ENCODE peak calls at places on chromosome 19, in ten cellular contexts. P, U, L, Y, X, G, A, D, T and S are unnamed samples.

GRCh38 chr19:13051581-13052165 is 51.0 kb downstream of the LYL1 start:
- DNase-seq in P (peak), U (peak), L (peak), Y (no peak), X (peak), G (peak), A (peak), D (peak), T (peak), S (no peak)

GRCh38 chr19:51689751-51690358 is 3.3 kb upstream of the SPACA6 start:
- DNase-seq in P (no peak), U (peak), L (peak), Y (no peak), X (peak), G (peak), A (peak), D (peak), T (no peak), S (no peak)

GRCh38 chr19:35327642-35328041 is 1.3 kb upstream of the CD22 start:
- DNase-seq in P (no peak), U (no peak), L (no peak), Y (no peak), X (no peak), G (no peak), A (peak), D (no peak), T (no peak), S (no peak)

GRCh38 chr19:30159636-30160035 is 212.5 kb upstream of the ZNF536 start:
- DNase-seq in P (no peak), U (no peak), L (no peak), Y (no peak), X (no peak), G (no peak), A (no peak), D (no peak), T (no peak), S (no peak)

GRCh38 chr19:49761625-49762311 is 1.3 kb downstream of the TSKS start:
- DNase-seq in P (no peak), U (no peak), L (peak), Y (peak), X (peak), G (peak), A (peak), D (peak), T (no peak), S (no peak)

GRCh38 chr19:10112895-10113591 is 1.6 kb downstream of the P2RY11 start:
- DNase-seq in P (peak), U (peak), L (no peak), Y (no peak), X (peak), G (peak), A (peak), D (peak), T (no peak), S (no peak)

GRCh38 chr19:15508035-15508710 is at the start of gene CYP4F22:
- DNase-seq in P (no peak), U (no peak), L (no peak), Y (no peak), X (no peak), G (no peak), A (peak), D (no peak), T (no peak), S (no peak)

GRCh38 chr19:10000171-10000826 is 10.0 kb downstream of the COL5A3 start:
- DNase-seq in P (peak), U (peak), L (peak), Y (peak), X (peak), G (peak), A (peak), D (peak), T (no peak), S (no peak)

GRCh38 chr19:35986664-35987570 is 8.1 kb upstream of the SDHAF1 start:
- DNase-seq in P (no peak), U (peak), L (no peak), Y (peak), X (peak), G (peak), A (peak), D (peak), T (no peak), S (no peak)

GRCh38 chr19:14404322-14404721 is 14.8 kb downstream of the DDX39A start:
- DNase-seq in P (no peak), U (no peak), L (no peak), Y (no peak), X (no peak), G (no peak), A (no peak), D (no peak), T (no peak), S (no peak)

GRCh38 chr19:47514151-47514868 is 553 bp downstream of the NAPA start:
- DNase-seq in P (peak), U (peak), L (no peak), Y (no peak), X (no peak), G (no peak), A (no peak), D (no peak), T (no peak), S (no peak)

GRCh38 chr19:29410974-29411615 is 114.7 kb upstream of the VSTM2B start:
- DNase-seq in P (no peak), U (no peak), L (no peak), Y (no peak), X (no peak), G (no peak), A (no peak), D (no peak), T (no peak), S (no peak)

GRCh38 chr19:51712461-51713081 is 11.2 kb downstream of the HAS1 start:
- DNase-seq in P (no peak), U (no peak), L (peak), Y (no peak), X (no peak), G (no peak), A (peak), D (peak), T (no peak), S (no peak)

GRCh38 chr19:12664406-12665280 is 1.9 kb downstream of the MAN2B1 start:
- DNase-seq in P (no peak), U (no peak), L (no peak), Y (no peak), X (no peak), G (peak), A (peak), D (no peak), T (no peak), S (no peak)

GRCh38 chr19:19406878-19407639 is 1.6 kb downstream of the GATAD2A start:
- DNase-seq in P (peak), U (peak), L (peak), Y (no peak), X (no peak), G (no peak), A (no peak), D (peak), T (no peak), S (no peak)

GRCh38 chr19:33175886-33176669 is 18.1 kb upstream of the LRP3 start:
- DNase-seq in P (no peak), U (no peak), L (peak), Y (no peak), X (no peak), G (peak), A (peak), D (peak), T (no peak), S (no peak)

GRCh38 chr19:33234736-33235135 is 9.1 kb upstream of the SLC7A10 start:
- DNase-seq in P (no peak), U (no peak), L (no peak), Y (no peak), X (no peak), G (no peak), A (no peak), D (no peak), T (no peak), S (no peak)

GRCh38 chr19:17339088-17339741 is 1.9 kb downstream of the GTPBP3 start:
- DNase-seq in P (no peak), U (no peak), L (no peak), Y (no peak), X (no peak), G (no peak), A (peak), D (no peak), T (no peak), S (no peak)

GRCh38 chr19:18282021-18282787 is 782 bp upstream of the JUND start:
- DNase-seq in P (no peak), U (no peak), L (no peak), Y (no peak), X (no peak), G (no peak), A (no peak), D (no peak), T (no peak), S (no peak)

DNA sequence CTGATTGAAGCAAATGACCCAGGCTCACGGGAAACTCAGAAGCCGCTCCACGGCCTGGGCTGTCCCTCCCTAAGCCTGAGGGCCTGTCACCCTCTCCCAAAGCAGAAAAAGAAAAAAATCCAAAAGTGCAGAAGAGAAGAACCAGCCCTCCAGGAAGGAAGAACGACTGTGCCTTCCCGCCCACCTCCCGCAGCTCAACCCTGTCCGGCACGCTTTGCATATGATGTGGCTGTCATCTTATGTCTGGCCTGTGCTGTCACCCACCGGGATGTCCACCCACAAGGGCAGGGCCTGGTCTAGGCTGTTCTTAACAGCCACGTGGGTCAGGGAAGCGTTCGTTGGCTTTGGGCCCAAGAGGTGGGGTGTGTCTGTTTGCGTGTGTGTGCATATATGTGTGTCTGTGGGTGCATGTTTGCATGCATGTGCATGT is 13.7 kb downstream of the ZBTB7A start:
- DNase-seq in P (no peak), U (peak), L (no peak), Y (no peak), X (no peak), G (no peak), A (no peak), D (no peak), T (no peak), S (no peak)
- H3K27ac ChIP-seq in P (peak), U (peak), L (peak), Y (peak), X (peak), G (no peak), A (no peak), D (no peak), T (peak), S (peak)

GRCh38 chr19:7197760-7198696 is 96.2 kb downstream of the INSR start:
- DNase-seq in P (peak), U (peak), L (peak), Y (peak), X (peak), G (peak), A (peak), D (peak), T (peak), S (peak)
- H3K27ac ChIP-seq in P (peak), U (peak), L (peak), Y (peak), X (peak), G (peak), A (peak), D (peak), T (peak), S (peak)

DNA sequence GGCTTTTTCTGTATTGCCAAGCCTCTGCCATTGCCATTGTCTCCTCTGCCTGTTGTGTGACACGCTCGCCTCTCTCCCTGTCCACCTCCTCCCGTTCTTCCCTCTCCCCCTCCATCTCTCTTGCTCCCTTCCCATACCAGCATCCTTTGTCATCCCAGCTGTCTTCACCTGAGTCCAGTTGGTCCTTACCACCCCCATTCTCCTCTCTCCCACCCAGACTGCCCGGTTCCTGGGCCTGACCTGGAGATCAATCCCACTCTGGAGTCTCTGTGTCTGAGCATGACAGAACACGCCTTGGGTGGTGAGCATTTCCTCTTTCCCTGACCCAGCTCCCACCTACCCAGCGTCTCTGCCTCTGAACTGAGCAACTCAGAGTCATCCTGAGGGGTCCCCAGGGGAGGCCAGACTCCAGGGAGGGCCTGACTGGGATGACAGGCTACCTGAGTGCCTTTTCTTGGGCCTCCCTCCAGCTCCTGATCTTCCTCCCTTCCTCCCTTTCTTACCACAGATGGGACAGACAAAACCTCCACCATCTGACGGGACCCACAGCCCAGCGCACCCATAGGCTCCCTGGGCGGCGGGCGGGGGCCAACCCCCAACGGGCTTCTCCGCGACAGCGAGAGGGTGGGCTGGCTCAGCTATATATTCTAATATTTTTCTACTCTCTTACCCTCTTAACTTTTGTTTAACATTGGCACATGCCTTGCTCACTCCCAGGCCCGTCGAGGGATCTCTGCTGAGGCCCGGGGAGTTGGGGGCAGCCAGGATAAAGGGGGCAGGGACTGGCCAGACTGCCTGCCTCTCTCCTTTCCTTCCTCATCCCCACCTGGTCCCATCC is 7.7 kb downstream of the PAF1 start:
- DNase-seq in P (no peak), U (no peak), L (no peak), Y (no peak), X (no peak), G (no peak), A (no peak), D (no peak), T (no peak), S (no peak)
- H3K27ac ChIP-seq in P (no peak), U (no peak), L (no peak), Y (no peak), X (no peak), G (no peak), A (no peak), D (no peak), T (no peak), S (peak)

DNA sequence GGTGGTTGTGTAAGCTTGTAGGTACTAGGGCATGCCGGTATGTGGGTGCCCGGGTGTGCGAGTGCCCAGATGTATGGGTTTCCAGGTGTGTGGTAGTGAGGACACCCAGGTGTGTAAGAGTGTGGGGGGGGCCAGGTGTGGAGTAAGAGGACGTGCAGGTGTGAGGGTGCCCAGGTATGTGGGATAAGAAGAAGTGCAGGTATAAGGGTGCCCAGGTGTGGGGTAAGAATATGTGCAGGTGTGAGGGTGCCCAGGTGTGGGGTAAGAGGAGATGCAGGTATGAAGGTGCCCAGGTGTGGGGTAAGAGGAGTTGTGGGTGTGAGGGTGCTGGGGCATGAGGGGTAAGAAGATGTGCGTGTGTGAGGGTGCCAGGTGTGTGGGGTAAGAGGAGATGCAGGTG is 14.3 kb downstream of the MARK4 start:
- DNase-seq in P (no peak), U (no peak), L (no peak), Y (no peak), X (no peak), G (no peak), A (no peak), D (no peak), T (no peak), S (no peak)
- H3K27ac ChIP-seq in P (no peak), U (no peak), L (no peak), Y (no peak), X (no peak), G (no peak), A (no peak), D (no peak), T (no peak), S (no peak)

GRCh38 chr19:40472516-40472915 is 5.7 kb downstream of the SPTBN4 start:
- DNase-seq in P (no peak), U (no peak), L (no peak), Y (no peak), X (no peak), G (no peak), A (no peak), D (no peak), T (no peak), S (no peak)
- H3K27ac ChIP-seq in P (no peak), U (no peak), L (no peak), Y (no peak), X (no peak), G (no peak), A (no peak), D (no peak), T (no peak), S (no peak)

GRCh38 chr19:45571457-45572220 is 13.0 kb downstream of the OPA3 start:
- DNase-seq in P (no peak), U (no peak), L (no peak), Y (no peak), X (no peak), G (no peak), A (no peak), D (no peak), T (no peak), S (no peak)

GRCh38 chr19:45575216-45575615 is 9.4 kb downstream of the OPA3 start:
- DNase-seq in P (no peak), U (no peak), L (no peak), Y (no peak), X (no peak), G (no peak), A (no peak), D (no peak), T (no peak), S (no peak)

GRCh38 chr19:45577111-45577905 is 7.3 kb downstream of the OPA3 start:
- DNase-seq in P (peak), U (peak), L (peak), Y (no peak), X (peak), G (no peak), A (peak), D (peak), T (no peak), S (peak)

GRCh38 chr19:45576682-45577081 is 7.9 kb downstream of the OPA3 start:
- DNase-seq in P (no peak), U (no peak), L (no peak), Y (no peak), X (no peak), G (no peak), A (no peak), D (no peak), T (no peak), S (no peak)

GRCh38 chr19:45574526-45574925 is 10.1 kb downstream of the OPA3 start:
- DNase-seq in P (no peak), U (no peak), L (no peak), Y (no peak), X (no peak), G (no peak), A (no peak), D (no peak), T (no peak), S (no peak)
- H3K27ac ChIP-seq in P (peak), U (no peak), L (peak), Y (no peak), X (peak), G (no peak), A (no peak), D (no peak), T (no peak), S (no peak)